ENCODE peak calls at places on chromosomes 2 and 18, in six cellular contexts. One of them, this sample, is unnamed.

GRCh38 chr2:191109888-191110287 is 40.9 kb downstream of the STAT4 start:
- DNase-seq in cardiac fibroblast: no peak
- DNase-seq in GM13976: no peak
- DNase-seq in osteocyte: no peak
- DNase-seq in prostate gland: no peak
- DNase-seq in type B pancreatic cell: no peak
- DNase-seq in this sample: no peak

GRCh38 chr2:48474599-48475298 is 55.2 kb upstream of the STON1 start:
- DNase-seq in type B pancreatic cell: no peak
- DNase-seq in prostate gland: no peak
- DNase-seq in osteocyte: no peak
- DNase-seq in cardiac fibroblast: peak; percentile 90
- DNase-seq in GM13976: no peak
- DNase-seq in this sample: no peak

GRCh38 chr2:42101641-42102605 is 54.1 kb downstream of the PKDCC start:
- DNase-seq in osteocyte: no peak
- DNase-seq in prostate gland: no peak
- DNase-seq in GM13976: peak; percentile 90
- DNase-seq in cardiac fibroblast: peak; percentile 79
- DNase-seq in type B pancreatic cell: peak; percentile 73
- DNase-seq in this sample: peak; percentile 90

GRCh38 chr2:158686166-158686792 is 108.8 kb upstream of the DAPL1 start:
- DNase-seq in prostate gland: no peak
- DNase-seq in type B pancreatic cell: no peak
- DNase-seq in osteocyte: peak; percentile 30
- DNase-seq in cardiac fibroblast: peak; percentile 42
- DNase-seq in GM13976: no peak
- DNase-seq in this sample: no peak

GRCh38 chr18:2981212-2981728 is 31.7 kb downstream of the LPIN2 start:
- DNase-seq in GM13976: no peak
- DNase-seq in prostate gland: no peak
- DNase-seq in type B pancreatic cell: no peak
- DNase-seq in cardiac fibroblast: peak; percentile 81
- DNase-seq in osteocyte: no peak
- DNase-seq in this sample: no peak

GRCh38 chr2:62112192-62112591 is 83.7 kb upstream of the B3GNT2 start:
- DNase-seq in osteocyte: no peak
- DNase-seq in type B pancreatic cell: no peak
- DNase-seq in GM13976: no peak
- DNase-seq in cardiac fibroblast: peak; percentile 14
- DNase-seq in prostate gland: peak; percentile 47
- DNase-seq in this sample: no peak

GRCh38 chr2:128037624-128038023 is 9.8 kb upstream of the SAP130 start:
- DNase-seq in cardiac fibroblast: no peak
- DNase-seq in prostate gland: no peak
- DNase-seq in type B pancreatic cell: no peak
- DNase-seq in GM13976: no peak
- DNase-seq in osteocyte: no peak
- DNase-seq in this sample: no peak

GRCh38 chr2:164560181-164560792 is 61.0 kb downstream of the GRB14 start:
- DNase-seq in type B pancreatic cell: no peak
- DNase-seq in prostate gland: no peak
- DNase-seq in cardiac fibroblast: peak; percentile 58
- DNase-seq in GM13976: peak; percentile 9
- DNase-seq in osteocyte: no peak
- DNase-seq in this sample: peak; percentile 19

GRCh38 chr2:20625920-20626697 is 24.8 kb downstream of the HS1BP3 start:
- DNase-seq in prostate gland: no peak
- DNase-seq in cardiac fibroblast: no peak
- DNase-seq in type B pancreatic cell: no peak
- DNase-seq in GM13976: no peak
- DNase-seq in osteocyte: no peak
- DNase-seq in this sample: no peak

GRCh38 chr2:150778828-150779227 is 291.4 kb upstream of the RND3 start:
- DNase-seq in osteocyte: no peak
- DNase-seq in GM13976: no peak
- DNase-seq in cardiac fibroblast: peak; percentile 77
- DNase-seq in prostate gland: no peak
- DNase-seq in type B pancreatic cell: no peak
- DNase-seq in this sample: no peak

DNA sequence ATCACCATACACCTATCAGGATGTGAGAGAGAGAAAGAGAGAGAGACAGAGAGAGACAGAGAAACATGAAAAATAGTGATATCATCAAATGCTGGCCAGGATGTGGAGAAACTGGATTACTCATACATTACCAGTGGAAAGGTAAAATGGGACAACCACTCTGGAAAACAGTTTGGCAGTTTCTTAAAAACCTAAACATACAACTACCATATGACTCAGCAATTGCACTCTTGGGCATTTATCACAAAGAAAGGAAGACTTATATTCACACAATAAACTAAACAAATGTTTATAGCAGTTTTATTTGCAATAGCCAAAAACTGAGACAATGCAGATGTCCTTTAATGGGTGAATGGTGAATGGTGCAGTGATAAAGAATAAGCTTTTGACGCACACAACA is 29.1 kb downstream of the SLC4A3 start:
- DNase-seq in type B pancreatic cell: no peak
- DNase-seq in osteocyte: no peak
- DNase-seq in prostate gland: no peak
- DNase-seq in cardiac fibroblast: peak; percentile 41
- DNase-seq in GM13976: no peak
- DNase-seq in this sample: no peak
- TF ChIP-seq CTCF in type B pancreatic cell: no peak
- TF ChIP-seq CTCF in osteocyte: no peak
- TF ChIP-seq CTCF in prostate gland: no peak
- TF ChIP-seq CTCF in cardiac fibroblast: no peak
- TF ChIP-seq CTCF in GM13976: no peak
- TF ChIP-seq CTCF in this sample: no peak

DNA sequence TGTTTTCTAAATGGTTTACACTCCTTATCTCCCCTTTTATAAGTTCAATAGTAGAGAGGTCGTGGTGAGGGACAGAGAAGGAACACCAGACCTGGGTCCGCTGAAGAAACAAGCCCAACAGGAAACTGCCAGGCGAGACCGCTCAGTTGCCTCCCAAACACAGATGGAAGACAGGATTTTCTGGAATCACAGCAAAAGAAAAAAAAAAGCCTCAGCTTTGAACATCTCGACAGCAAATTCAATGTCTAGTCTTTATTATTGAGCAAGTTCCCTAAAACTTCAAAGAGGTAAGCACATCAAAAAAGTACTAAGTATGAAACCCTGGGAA is 33.5 kb upstream of the GNAL start:
- DNase-seq in prostate gland: no peak
- DNase-seq in type B pancreatic cell: no peak
- DNase-seq in osteocyte: no peak
- DNase-seq in GM13976: no peak
- DNase-seq in cardiac fibroblast: no peak
- DNase-seq in this sample: no peak
- TF ChIP-seq CTCF in prostate gland: no peak
- TF ChIP-seq CTCF in type B pancreatic cell: no peak
- TF ChIP-seq CTCF in osteocyte: no peak
- TF ChIP-seq CTCF in GM13976: no peak
- TF ChIP-seq CTCF in cardiac fibroblast: no peak
- TF ChIP-seq CTCF in this sample: no peak

DNA sequence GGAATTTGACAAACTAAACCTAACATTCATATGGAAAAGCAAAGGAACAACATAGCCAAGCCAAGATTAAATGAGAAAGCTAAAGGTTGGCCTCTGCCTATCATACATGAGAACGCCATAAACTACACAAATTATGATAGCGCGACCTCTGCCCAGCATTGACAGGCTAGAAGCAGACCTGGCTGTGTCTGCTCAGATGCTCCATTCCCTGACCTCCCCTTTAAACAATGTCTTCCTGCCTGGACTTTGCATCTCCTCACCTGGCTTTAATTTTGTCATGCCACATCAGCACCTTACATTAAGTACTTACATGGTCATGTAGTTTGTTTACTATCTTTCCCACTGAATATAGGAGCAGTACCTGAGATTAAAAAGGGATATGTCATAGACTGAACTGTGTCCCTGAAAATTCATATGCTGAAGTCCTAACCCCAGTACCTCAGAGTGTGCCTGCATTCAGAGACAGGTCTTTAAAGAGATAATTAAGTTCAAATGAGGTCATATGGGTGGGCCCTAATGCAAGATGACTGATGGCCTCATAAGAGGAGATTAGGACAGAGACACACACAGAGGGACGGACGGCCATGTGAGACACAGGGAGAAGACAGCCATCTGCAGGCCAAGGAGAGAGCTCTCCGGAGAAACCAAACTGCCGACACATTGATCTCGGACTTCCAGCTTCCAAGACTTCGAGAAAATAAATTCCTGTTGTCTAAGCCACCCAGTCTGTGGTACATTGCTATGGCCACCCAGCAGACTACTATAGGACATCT is 103.7 kb downstream of the BIN1 start:
- DNase-seq in prostate gland: no peak
- DNase-seq in osteocyte: peak; percentile 27
- DNase-seq in cardiac fibroblast: no peak
- DNase-seq in type B pancreatic cell: no peak
- DNase-seq in GM13976: no peak
- DNase-seq in this sample: no peak
- TF ChIP-seq CTCF in prostate gland: no peak
- TF ChIP-seq CTCF in osteocyte: no peak
- TF ChIP-seq CTCF in cardiac fibroblast: no peak
- TF ChIP-seq CTCF in type B pancreatic cell: no peak
- TF ChIP-seq CTCF in GM13976: no peak
- TF ChIP-seq CTCF in this sample: no peak

GRCh38 chr2:73033766-73034381 is 37.6 kb downstream of the SFXN5 start:
- DNase-seq in prostate gland: no peak
- DNase-seq in cardiac fibroblast: no peak
- DNase-seq in osteocyte: no peak
- DNase-seq in type B pancreatic cell: no peak
- DNase-seq in GM13976: no peak
- DNase-seq in this sample: no peak

GRCh38 chr2:73034661-73035374 is 36.7 kb downstream of the SFXN5 start:
- DNase-seq in type B pancreatic cell: no peak
- DNase-seq in GM13976: no peak
- DNase-seq in cardiac fibroblast: no peak
- DNase-seq in prostate gland: no peak
- DNase-seq in osteocyte: no peak
- DNase-seq in this sample: no peak

GRCh38 chr2:73036779-73037165 is 34.7 kb downstream of the SFXN5 start:
- DNase-seq in prostate gland: no peak
- DNase-seq in GM13976: no peak
- DNase-seq in type B pancreatic cell: no peak
- DNase-seq in cardiac fibroblast: no peak
- DNase-seq in osteocyte: no peak
- DNase-seq in this sample: no peak

GRCh38 chr2:73037947-73038585 is 33.4 kb downstream of the SFXN5 start:
- DNase-seq in osteocyte: no peak
- DNase-seq in prostate gland: no peak
- DNase-seq in type B pancreatic cell: no peak
- DNase-seq in cardiac fibroblast: no peak
- DNase-seq in GM13976: no peak
- DNase-seq in this sample: no peak

DNA sequence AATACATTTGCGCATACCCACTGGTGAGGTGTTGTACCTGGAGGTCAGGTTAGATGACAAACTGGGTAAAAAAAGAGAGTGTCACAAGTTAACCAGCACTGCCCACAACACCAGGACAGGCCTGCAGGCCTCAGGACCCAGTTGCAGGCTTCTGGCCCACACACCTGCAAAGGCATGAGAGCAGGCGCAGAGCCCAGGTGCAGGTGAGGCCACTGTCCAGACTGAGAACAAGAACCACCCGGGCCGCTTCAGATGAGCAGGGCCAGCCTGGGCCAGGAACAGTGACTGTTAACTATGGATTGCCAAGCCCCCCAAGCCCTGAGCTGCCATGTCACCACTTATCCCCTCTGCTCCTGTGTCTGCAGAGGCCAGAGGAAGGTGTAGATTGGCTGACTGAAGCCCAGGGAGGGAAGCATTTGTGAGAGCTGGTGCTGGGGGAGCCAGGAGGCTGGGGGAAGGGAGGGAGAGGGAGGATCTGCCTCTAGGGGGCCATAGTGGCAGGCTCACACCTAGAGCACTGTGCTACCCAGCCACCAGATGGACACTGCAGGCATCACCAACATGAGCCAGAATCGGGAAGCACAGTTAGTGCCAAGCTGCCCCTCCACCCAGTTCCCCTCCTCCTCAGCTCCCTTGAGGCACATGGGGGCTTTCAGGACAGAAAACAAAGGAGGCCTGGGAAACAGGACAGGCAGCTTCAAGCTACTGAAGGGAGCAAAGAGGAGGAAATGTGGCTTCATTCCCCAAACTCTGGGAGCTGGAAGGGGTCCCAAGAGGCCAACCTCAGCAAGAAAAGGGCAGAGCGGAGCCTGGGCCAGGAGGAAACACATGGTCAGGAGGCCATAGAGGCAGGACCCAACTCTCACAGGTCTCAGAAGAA is 35.4 kb downstream of the SFXN5 start:
- DNase-seq in prostate gland: no peak
- DNase-seq in GM13976: no peak
- DNase-seq in osteocyte: no peak
- DNase-seq in cardiac fibroblast: no peak
- DNase-seq in type B pancreatic cell: no peak
- DNase-seq in this sample: no peak
- TF ChIP-seq CTCF in prostate gland: no peak
- TF ChIP-seq CTCF in GM13976: no peak
- TF ChIP-seq CTCF in osteocyte: no peak
- TF ChIP-seq CTCF in cardiac fibroblast: no peak
- TF ChIP-seq CTCF in type B pancreatic cell: peak; percentile 15
- TF ChIP-seq CTCF in this sample: no peak

GRCh38 chr2:64201086-64201627 is 56.9 kb upstream of the PELI1 start:
- DNase-seq in GM13976: no peak
- DNase-seq in cardiac fibroblast: peak; percentile 54
- DNase-seq in prostate gland: no peak
- DNase-seq in type B pancreatic cell: no peak
- DNase-seq in osteocyte: no peak
- DNase-seq in this sample: no peak
- TF ChIP-seq CTCF in GM13976: no peak
- TF ChIP-seq CTCF in cardiac fibroblast: no peak
- TF ChIP-seq CTCF in prostate gland: no peak
- TF ChIP-seq CTCF in type B pancreatic cell: no peak
- TF ChIP-seq CTCF in osteocyte: no peak
- TF ChIP-seq CTCF in this sample: no peak

DNA sequence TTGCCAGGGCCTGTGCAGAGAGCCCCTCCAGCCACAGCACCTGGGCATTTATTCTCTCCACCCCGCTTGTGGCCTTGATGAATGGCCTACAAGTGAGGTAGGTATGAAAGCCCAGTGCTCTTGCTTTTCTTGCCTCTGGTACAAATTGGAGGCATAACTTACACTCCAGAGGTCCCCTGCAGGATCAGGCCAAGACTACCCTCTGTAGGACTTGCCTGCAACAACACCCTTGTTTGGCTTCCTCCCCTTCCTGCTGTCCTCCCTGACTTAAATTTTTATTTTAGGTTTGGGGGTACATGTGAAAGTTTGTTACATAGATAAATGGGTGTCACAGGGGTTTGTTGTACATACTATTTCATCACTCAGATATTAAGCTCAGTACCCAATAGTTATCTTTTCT is 95.7 kb downstream of the CDC42EP3 start:
- DNase-seq in type B pancreatic cell: no peak
- DNase-seq in GM13976: no peak
- DNase-seq in prostate gland: no peak
- DNase-seq in osteocyte: no peak
- DNase-seq in cardiac fibroblast: no peak
- DNase-seq in this sample: no peak
- TF ChIP-seq CTCF in type B pancreatic cell: no peak
- TF ChIP-seq CTCF in GM13976: no peak
- TF ChIP-seq CTCF in prostate gland: no peak
- TF ChIP-seq CTCF in osteocyte: peak; percentile 17
- TF ChIP-seq CTCF in cardiac fibroblast: no peak
- TF ChIP-seq CTCF in this sample: no peak